ENCODE peak calls at places on chromosomes 1 and 21, in five cellular contexts. L, G, N, R and I are unnamed samples.

GRCh38 chr21:15063081-15063820 is 1.5 kb downstream of the NRIP1 start:
- DNase-seq in L (no peak), G (no peak), N (no peak), R (peak), I (no peak)

GRCh38 chr1:95118019-95118499 is 904 bp downstream of the TLCD4 start:
- DNase-seq in L (peak), G (peak), N (no peak), R (no peak), I (peak)

GRCh38 chr1:179251675-179252074 is 22.2 kb upstream of the ABL2 start:
- DNase-seq in L (no peak), G (no peak), N (peak), R (peak), I (peak)

GRCh38 chr1:65955071-65955470 is 162.4 kb downstream of the PDE4B start:
- DNase-seq in L (peak), G (no peak), N (no peak), R (no peak), I (no peak)

GRCh38 chr1:8689431-8690252 is 127.8 kb downstream of the RERE start:
- DNase-seq in L (no peak), G (no peak), N (no peak), R (no peak), I (peak)

GRCh38 chr1:201739492-201740085 is 89.4 kb upstream of the IPO9 start:
- DNase-seq in L (peak), G (peak), N (peak), R (peak), I (peak)

GRCh38 chr1:156748670-156749428 is 2.6 kb downstream of the HDGF start:
- DNase-seq in L (no peak), G (peak), N (no peak), R (peak), I (peak)

GRCh38 chr21:35136586-35137254 is 87.6 kb upstream of the RUNX1 start:
- DNase-seq in L (no peak), G (no peak), N (no peak), R (peak), I (no peak)

GRCh38 chr1:94772840-94773239 is 47.3 kb upstream of the SLC44A3 start:
- DNase-seq in L (no peak), G (no peak), N (no peak), R (no peak), I (no peak)

GRCh38 chr1:41958015-41958673 is 39.4 kb upstream of the HIVEP3 start:
- DNase-seq in L (no peak), G (no peak), N (no peak), R (no peak), I (peak)

GRCh38 chr1:63322248-63322943 is at the start of gene FOXD3:
- DNase-seq in L (peak), G (peak), N (peak), R (peak), I (peak)

GRCh38 chr1:55986003-55986402 is 593.4 kb downstream of the PLPP3 start:
- DNase-seq in L (no peak), G (no peak), N (no peak), R (no peak), I (no peak)

GRCh38 chr1:7989762-7990428 is 28.4 kb downstream of the PARK7 start:
- DNase-seq in L (no peak), G (no peak), N (no peak), R (no peak), I (no peak)

DNA sequence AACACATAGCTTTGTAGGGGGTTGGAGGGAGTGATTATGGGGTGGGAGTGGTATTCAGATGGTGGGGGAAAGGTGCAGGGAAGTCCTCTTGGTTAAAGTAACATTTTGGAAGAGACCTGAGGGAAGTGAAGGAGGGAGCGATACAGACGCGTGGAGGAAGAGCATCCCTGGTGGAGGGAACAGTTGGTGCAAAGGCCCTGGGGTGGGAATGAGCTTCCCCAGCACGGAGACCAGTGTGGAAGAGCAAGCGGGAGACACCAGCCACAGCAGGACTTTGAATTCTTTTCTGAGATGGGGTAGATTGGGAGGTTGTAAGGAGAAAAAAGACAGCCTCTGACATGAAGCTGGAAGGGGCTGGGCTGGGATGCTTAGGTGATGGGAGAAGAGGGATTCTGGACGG is 23.5 kb downstream of the DHRS3 start:
- DNase-seq in L (no peak), G (no peak), N (no peak), R (no peak), I (no peak)
- TF ChIP-seq CTCF in L (no peak), G (no peak), N (no peak), R (no peak), I (no peak)

DNA sequence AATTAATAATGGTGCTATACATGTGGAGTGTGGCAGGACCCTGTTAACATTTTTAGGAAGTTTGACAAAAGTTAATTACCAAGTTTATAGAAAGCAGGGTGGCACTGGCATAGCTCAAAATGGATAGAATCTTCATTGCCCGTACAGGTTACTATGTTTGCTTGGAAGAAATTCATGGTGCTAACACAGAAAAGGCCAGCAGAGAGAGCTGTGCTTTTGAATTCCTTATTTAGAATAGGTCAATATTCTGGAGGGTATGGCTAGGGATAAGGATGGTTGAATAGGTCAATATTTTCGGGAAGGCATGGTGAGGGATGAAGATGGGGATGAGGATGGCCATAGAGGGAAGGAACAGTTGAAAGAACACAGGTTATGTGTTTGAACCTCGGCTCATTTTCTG is 345.1 kb downstream of the LMO4 start:
- DNase-seq in L (no peak), G (no peak), N (no peak), R (no peak), I (no peak)
- TF ChIP-seq CTCF in L (no peak), G (no peak), N (no peak), R (no peak), I (no peak)

GRCh38 chr1:108830119-108831008 is 26.5 kb downstream of the AKNAD1 start:
- DNase-seq in L (no peak), G (peak), N (no peak), R (peak), I (no peak)

GRCh38 chr1:108829498-108829916 is 27.4 kb downstream of the AKNAD1 start:
- DNase-seq in L (no peak), G (no peak), N (no peak), R (peak), I (no peak)

GRCh38 chr1:108826081-108826635 is 30.7 kb downstream of the AKNAD1 start:
- DNase-seq in L (no peak), G (no peak), N (no peak), R (no peak), I (no peak)

GRCh38 chr1:108831225-108831624 is 25.7 kb downstream of the AKNAD1 start:
- DNase-seq in L (no peak), G (no peak), N (no peak), R (peak), I (no peak)

DNA sequence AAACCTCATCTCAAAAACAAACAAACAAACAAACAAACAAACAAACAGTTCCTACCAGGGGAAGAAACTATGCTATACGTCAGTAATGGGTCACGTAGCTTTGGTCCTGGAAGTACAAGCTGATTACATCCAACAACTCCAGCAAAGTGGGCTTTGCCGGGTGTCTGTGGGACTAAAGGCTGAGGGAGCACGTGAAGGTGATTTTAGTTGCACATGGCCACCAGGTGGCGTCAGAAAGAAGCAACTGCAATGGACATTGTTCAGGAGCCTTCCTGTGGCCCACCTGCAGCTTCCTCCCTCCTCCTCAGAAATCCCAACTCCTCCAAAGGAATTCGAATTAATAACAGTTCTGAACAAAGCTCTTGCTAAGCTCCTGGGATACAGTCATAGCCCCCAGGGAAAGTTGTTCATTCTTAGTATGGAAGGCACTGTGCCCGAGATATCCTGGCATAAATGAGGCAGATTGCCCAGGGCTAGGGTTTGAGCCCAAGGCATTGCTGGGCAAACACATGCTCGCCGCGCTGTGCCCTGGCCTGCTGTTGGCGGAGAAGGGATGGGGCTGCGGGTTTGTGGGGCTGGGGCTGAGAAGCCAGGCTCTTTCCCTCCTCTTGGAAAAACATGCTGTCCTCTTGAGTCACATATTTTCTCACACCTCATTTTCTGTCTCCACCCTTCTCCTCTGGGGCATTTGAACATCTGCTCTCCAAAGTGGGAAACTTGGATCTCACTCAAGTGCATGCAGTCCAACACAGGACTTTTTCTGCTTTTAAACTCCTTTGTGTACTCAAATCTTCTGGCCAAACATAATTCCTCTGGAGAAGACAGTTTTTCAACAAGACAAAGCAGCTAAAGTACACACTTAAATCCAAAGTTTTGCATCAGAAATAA is 28.6 kb downstream of the AKNAD1 start:
- DNase-seq in L (peak), G (peak), N (peak), R (peak), I (peak)
- TF ChIP-seq CTCF in L (peak), G (peak), N (peak), R (peak), I (peak)

DNA sequence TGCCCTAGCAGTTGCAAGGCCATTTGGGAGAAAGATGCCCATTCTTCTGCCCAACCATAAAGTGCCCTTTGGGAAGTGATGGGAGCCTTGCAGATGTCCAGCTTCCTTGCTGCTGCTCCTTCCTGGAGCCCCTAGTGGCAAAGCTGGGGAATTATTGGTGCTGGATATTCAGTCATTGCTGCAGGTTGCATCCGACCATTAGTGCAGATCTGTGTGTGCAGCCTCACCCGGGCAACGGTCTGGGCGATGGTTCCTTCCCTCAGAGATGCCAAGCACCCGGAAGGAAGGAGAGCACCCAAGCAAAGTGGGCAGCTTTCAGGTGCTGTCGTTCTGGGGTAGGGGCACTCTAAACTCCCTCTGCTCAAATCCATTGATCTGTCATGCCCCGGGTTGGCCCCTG is 467.3 kb downstream of the PTPRU start:
- DNase-seq in L (peak), G (no peak), N (peak), R (peak), I (peak)
- TF ChIP-seq CTCF in L (peak), G (peak), N (peak), R (peak), I (peak)

GRCh38 chr1:199221371-199222150 is 582.7 kb downstream of the PTPRC start:
- DNase-seq in L (no peak), G (no peak), N (no peak), R (no peak), I (peak)
- TF ChIP-seq CTCF in L (no peak), G (no peak), N (no peak), R (no peak), I (peak)